ENCODE peak calls at places on chromosomes 13 and 19, in eight cellular contexts. One of them, this sample, is unnamed.

GRCh38 chr19:55080915-55081772 is 5.5 kb downstream of the EPS8L1 start:
- DNase-seq in K562: peak
- DNase-seq in colonic mucosa: peak
- DNase-seq in heart left ventricle: peak
- DNase-seq in ascending aorta: peak
- DNase-seq in esophagus squamous epithelium: no peak
- DNase-seq in choroid plexus epithelial cell: peak
- DNase-seq in mesothelial cell of epicardium: no peak
- DNase-seq in this sample: peak

GRCh38 chr13:23469901-23470525 is 36.5 kb upstream of the SACS start:
- DNase-seq in choroid plexus epithelial cell: peak
- DNase-seq in colonic mucosa: no peak
- DNase-seq in mesothelial cell of epicardium: no peak
- DNase-seq in esophagus squamous epithelium: no peak
- DNase-seq in K562: no peak
- DNase-seq in ascending aorta: no peak
- DNase-seq in heart left ventricle: no peak
- DNase-seq in this sample: no peak

GRCh38 chr19:15829277-15829770 is 13.9 kb upstream of the OR10H1 start:
- DNase-seq in colonic mucosa: no peak
- DNase-seq in K562: no peak
- DNase-seq in ascending aorta: no peak
- DNase-seq in choroid plexus epithelial cell: no peak
- DNase-seq in heart left ventricle: no peak
- DNase-seq in mesothelial cell of epicardium: no peak
- DNase-seq in esophagus squamous epithelium: no peak
- DNase-seq in this sample: no peak

GRCh38 chr13:46679369-46680180 is 117.4 kb downstream of the ESD start:
- DNase-seq in ascending aorta: no peak
- DNase-seq in colonic mucosa: no peak
- DNase-seq in heart left ventricle: no peak
- DNase-seq in K562: no peak
- DNase-seq in choroid plexus epithelial cell: peak
- DNase-seq in esophagus squamous epithelium: no peak
- DNase-seq in mesothelial cell of epicardium: no peak
- DNase-seq in this sample: no peak

GRCh38 chr13:38518328-38518727 is 168.5 kb upstream of the FREM2 start:
- DNase-seq in colonic mucosa: no peak
- DNase-seq in esophagus squamous epithelium: no peak
- DNase-seq in mesothelial cell of epicardium: no peak
- DNase-seq in ascending aorta: no peak
- DNase-seq in choroid plexus epithelial cell: no peak
- DNase-seq in K562: no peak
- DNase-seq in heart left ventricle: no peak
- DNase-seq in this sample: no peak

GRCh38 chr13:23654111-23655110 is 84.2 kb downstream of the TNFRSF19 start:
- DNase-seq in colonic mucosa: no peak
- DNase-seq in choroid plexus epithelial cell: peak
- DNase-seq in heart left ventricle: peak
- DNase-seq in ascending aorta: no peak
- DNase-seq in mesothelial cell of epicardium: no peak
- DNase-seq in esophagus squamous epithelium: no peak
- DNase-seq in K562: no peak
- DNase-seq in this sample: no peak

GRCh38 chr19:2529473-2529918 is 53.6 kb downstream of the GADD45B start:
- DNase-seq in mesothelial cell of epicardium: no peak
- DNase-seq in ascending aorta: no peak
- DNase-seq in heart left ventricle: no peak
- DNase-seq in esophagus squamous epithelium: no peak
- DNase-seq in colonic mucosa: no peak
- DNase-seq in choroid plexus epithelial cell: peak
- DNase-seq in K562: no peak
- DNase-seq in this sample: no peak

GRCh38 chr19:35845215-35846037 is 6.9 kb downstream of the NPHS1 start:
- DNase-seq in mesothelial cell of epicardium: no peak
- DNase-seq in ascending aorta: no peak
- DNase-seq in choroid plexus epithelial cell: no peak
- DNase-seq in esophagus squamous epithelium: no peak
- DNase-seq in heart left ventricle: no peak
- DNase-seq in K562: peak
- DNase-seq in colonic mucosa: peak
- DNase-seq in this sample: peak

GRCh38 chr13:51811046-51811445 is 7.1 kb upstream of the DHRS12 start:
- DNase-seq in colonic mucosa: no peak
- DNase-seq in K562: no peak
- DNase-seq in ascending aorta: no peak
- DNase-seq in heart left ventricle: no peak
- DNase-seq in mesothelial cell of epicardium: no peak
- DNase-seq in esophagus squamous epithelium: no peak
- DNase-seq in choroid plexus epithelial cell: no peak
- DNase-seq in this sample: no peak

GRCh38 chr19:44848805-44849457 is 2.8 kb downstream of the NECTIN2 start:
- DNase-seq in colonic mucosa: no peak
- DNase-seq in choroid plexus epithelial cell: no peak
- DNase-seq in heart left ventricle: no peak
- DNase-seq in K562: no peak
- DNase-seq in mesothelial cell of epicardium: no peak
- DNase-seq in ascending aorta: no peak
- DNase-seq in esophagus squamous epithelium: no peak
- DNase-seq in this sample: peak

GRCh38 chr19:33195711-33196347 is 1.7 kb downstream of the LRP3 start:
- DNase-seq in colonic mucosa: no peak
- DNase-seq in K562: no peak
- DNase-seq in esophagus squamous epithelium: no peak
- DNase-seq in heart left ventricle: no peak
- DNase-seq in mesothelial cell of epicardium: no peak
- DNase-seq in ascending aorta: no peak
- DNase-seq in choroid plexus epithelial cell: no peak
- DNase-seq in this sample: no peak
- TF ChIP-seq CTCF in colonic mucosa: no peak
- TF ChIP-seq CTCF in K562: no peak
- TF ChIP-seq CTCF in esophagus squamous epithelium: no peak
- TF ChIP-seq CTCF in heart left ventricle: no peak
- TF ChIP-seq CTCF in mesothelial cell of epicardium: no peak
- TF ChIP-seq CTCF in ascending aorta: no peak
- TF ChIP-seq CTCF in choroid plexus epithelial cell: no peak
- TF ChIP-seq CTCF in this sample: no peak

DNA sequence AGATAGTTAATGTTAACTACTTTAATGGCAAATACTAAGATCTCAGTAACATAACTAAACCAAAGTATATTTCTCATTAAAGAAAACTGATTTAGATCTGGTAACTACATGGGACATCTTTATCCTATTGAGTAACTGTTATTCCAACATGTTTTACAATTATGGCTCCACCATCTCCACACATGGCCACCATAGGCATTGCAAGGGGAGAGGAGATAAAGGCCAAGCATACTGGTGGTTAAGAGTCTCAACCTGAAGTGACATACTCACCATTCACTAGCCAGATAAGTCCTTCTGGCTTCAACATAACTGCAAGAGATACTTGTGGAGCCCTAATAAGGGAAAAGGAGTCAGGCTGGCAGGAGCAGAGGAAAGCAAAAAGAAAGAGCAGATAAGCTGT is 1586.4 kb upstream of the SPRY2 start:
- DNase-seq in choroid plexus epithelial cell: peak
- DNase-seq in heart left ventricle: no peak
- DNase-seq in colonic mucosa: no peak
- DNase-seq in ascending aorta: no peak
- DNase-seq in mesothelial cell of epicardium: no peak
- DNase-seq in K562: no peak
- DNase-seq in esophagus squamous epithelium: no peak
- DNase-seq in this sample: no peak
- TF ChIP-seq CTCF in choroid plexus epithelial cell: peak
- TF ChIP-seq CTCF in heart left ventricle: no peak
- TF ChIP-seq CTCF in colonic mucosa: no peak
- TF ChIP-seq CTCF in ascending aorta: no peak
- TF ChIP-seq CTCF in mesothelial cell of epicardium: no peak
- TF ChIP-seq CTCF in K562: no peak
- TF ChIP-seq CTCF in esophagus squamous epithelium: no peak
- TF ChIP-seq CTCF in this sample: peak

DNA sequence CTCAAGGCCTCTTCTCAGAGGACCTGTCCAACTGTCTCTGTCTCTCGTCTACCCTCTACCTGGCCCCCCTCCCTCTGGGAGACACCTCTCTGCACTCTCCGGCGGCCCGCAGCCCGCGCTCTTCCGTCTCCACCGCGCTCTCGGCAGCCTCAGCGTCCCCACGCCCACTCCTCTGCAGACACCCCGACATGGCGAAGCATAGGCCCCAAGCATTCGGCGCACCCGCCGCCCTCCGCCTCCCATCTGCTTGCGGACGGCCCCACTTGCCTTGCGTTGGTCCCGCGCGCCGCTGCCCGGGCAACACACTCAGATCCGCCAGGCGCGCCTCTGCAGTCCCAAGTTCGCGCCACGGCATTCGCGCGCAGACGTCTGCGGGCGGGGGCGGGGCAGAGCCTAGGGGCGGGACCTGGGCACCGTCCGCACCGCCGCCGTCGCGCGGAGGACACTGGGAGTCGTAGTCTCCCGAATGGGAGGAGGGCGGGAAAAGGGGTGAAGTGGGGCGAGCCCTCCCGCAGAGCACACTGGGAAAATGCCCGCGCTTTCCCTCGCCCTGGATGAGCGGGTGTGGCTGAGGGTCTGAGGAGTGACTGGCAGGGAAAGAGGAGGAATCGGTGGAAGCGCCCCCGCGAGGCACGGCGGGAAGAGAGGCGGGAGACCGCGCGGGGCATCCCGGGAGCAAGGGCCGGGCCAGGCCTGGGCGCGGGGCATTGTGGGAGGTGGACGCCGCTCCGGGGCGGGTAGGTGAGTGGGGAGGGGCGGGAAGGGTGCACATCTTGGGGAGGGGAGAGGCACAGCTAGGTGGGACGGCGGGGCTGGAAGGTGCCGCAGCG is at the start of the genes LIG1 and ZSWIM9:
- DNase-seq in esophagus squamous epithelium: peak
- DNase-seq in mesothelial cell of epicardium: peak
- DNase-seq in colonic mucosa: peak
- DNase-seq in K562: peak
- DNase-seq in heart left ventricle: peak
- DNase-seq in choroid plexus epithelial cell: peak
- DNase-seq in ascending aorta: peak
- DNase-seq in this sample: peak
- TF ChIP-seq CTCF in esophagus squamous epithelium: no peak
- TF ChIP-seq CTCF in mesothelial cell of epicardium: no peak
- TF ChIP-seq CTCF in colonic mucosa: no peak
- TF ChIP-seq CTCF in K562: no peak
- TF ChIP-seq CTCF in heart left ventricle: no peak
- TF ChIP-seq CTCF in choroid plexus epithelial cell: peak
- TF ChIP-seq CTCF in ascending aorta: peak
- TF ChIP-seq CTCF in this sample: no peak

GRCh38 chr13:26377038-26377437 is 123.1 kb downstream of the CDK8 start:
- DNase-seq in esophagus squamous epithelium: no peak
- DNase-seq in mesothelial cell of epicardium: no peak
- DNase-seq in ascending aorta: no peak
- DNase-seq in heart left ventricle: no peak
- DNase-seq in K562: peak
- DNase-seq in choroid plexus epithelial cell: peak
- DNase-seq in colonic mucosa: no peak
- DNase-seq in this sample: peak
- TF ChIP-seq CTCF in esophagus squamous epithelium: no peak
- TF ChIP-seq CTCF in mesothelial cell of epicardium: no peak
- TF ChIP-seq CTCF in ascending aorta: no peak
- TF ChIP-seq CTCF in heart left ventricle: peak
- TF ChIP-seq CTCF in K562: peak
- TF ChIP-seq CTCF in choroid plexus epithelial cell: peak
- TF ChIP-seq CTCF in colonic mucosa: no peak
- TF ChIP-seq CTCF in this sample: peak

GRCh38 chr19:23686622-23687423 is at the start of gene ZNF675:
- DNase-seq in K562: peak
- DNase-seq in esophagus squamous epithelium: peak
- DNase-seq in heart left ventricle: peak
- DNase-seq in ascending aorta: peak
- DNase-seq in mesothelial cell of epicardium: peak
- DNase-seq in choroid plexus epithelial cell: peak
- DNase-seq in colonic mucosa: peak
- DNase-seq in this sample: peak
- TF ChIP-seq CTCF in K562: no peak
- TF ChIP-seq CTCF in esophagus squamous epithelium: no peak
- TF ChIP-seq CTCF in heart left ventricle: no peak
- TF ChIP-seq CTCF in ascending aorta: no peak
- TF ChIP-seq CTCF in mesothelial cell of epicardium: no peak
- TF ChIP-seq CTCF in choroid plexus epithelial cell: no peak
- TF ChIP-seq CTCF in colonic mucosa: no peak
- TF ChIP-seq CTCF in this sample: no peak

GRCh38 chr19:57406516-57407123 is 4.3 kb upstream of the ZNF17 start:
- DNase-seq in ascending aorta: no peak
- DNase-seq in choroid plexus epithelial cell: peak
- DNase-seq in colonic mucosa: peak
- DNase-seq in K562: peak
- DNase-seq in mesothelial cell of epicardium: peak
- DNase-seq in esophagus squamous epithelium: no peak
- DNase-seq in heart left ventricle: peak
- DNase-seq in this sample: peak
- TF ChIP-seq CTCF in ascending aorta: peak
- TF ChIP-seq CTCF in choroid plexus epithelial cell: peak
- TF ChIP-seq CTCF in colonic mucosa: no peak
- TF ChIP-seq CTCF in K562: peak
- TF ChIP-seq CTCF in mesothelial cell of epicardium: peak
- TF ChIP-seq CTCF in esophagus squamous epithelium: peak
- TF ChIP-seq CTCF in heart left ventricle: peak
- TF ChIP-seq CTCF in this sample: peak